ENCODE peak calls at places on chromosomes 13 and 19, in six cellular contexts. M is midbrain, X is pancreas, A is SHP77, B is fibroblast of the conjunctiva, H is NCI-H1105. I is an unnamed sample.

GRCh38 chr13:48595330-48596127 is 58.2 kb upstream of the CYSLTR2 start:
- DNase-seq in M (peak), X (peak), A (peak), B (peak), H (no peak), I (peak)

GRCh38 chr19:40745402-40745780 is 4.9 kb downstream of the ACTMAP start:
- DNase-seq in M (no peak), X (no peak), A (no peak), B (peak), H (no peak), I (no peak)

GRCh38 chr13:40341086-40341471 is 325.4 kb downstream of the FOXO1 start:
- DNase-seq in M (no peak), X (no peak), A (no peak), B (no peak), H (no peak), I (no peak)

GRCh38 chr19:20616071-20616470 is 45.3 kb downstream of the ZNF626 start:
- DNase-seq in M (no peak), X (peak), A (no peak), B (no peak), H (no peak), I (no peak)

GRCh38 chr19:15671891-15672579 is 852 bp upstream of the CYP4F12 start:
- DNase-seq in M (no peak), X (no peak), A (no peak), B (no peak), H (no peak), I (no peak)

GRCh38 chr19:41541990-41542584 is 33.9 kb upstream of the CEACAM21 start:
- DNase-seq in M (no peak), X (no peak), A (peak), B (no peak), H (peak), I (peak)

GRCh38 chr19:20278342-20278741 is 111.3 kb downstream of the ZNF486 start:
- DNase-seq in M (no peak), X (no peak), A (no peak), B (no peak), H (no peak), I (no peak)

GRCh38 chr19:876780-877314 is 16.1 kb downstream of the MED16 start:
- DNase-seq in M (no peak), X (no peak), A (no peak), B (no peak), H (no peak), I (no peak)